ENCODE peak calls at places on chromosomes 11 and 22, in ten cellular contexts. One of them, this sample, is unnamed.

GRCh38 chr11:77113382-77114088 is 10.9 kb downstream of the OMP start:
- DNase-seq in heart left ventricle: peak; percentile 5
- DNase-seq in activated CD4-positive, CD25-positive, alpha-beta regulatory T cell treated with anti-CD3 and anti-CD28 coated beads, Interleukin-2, amount 50 U/mL, for 16 hours: no peak
- DNase-seq in NCI-H524: no peak
- DNase-seq in activated T-cell treated with anti-CD3 and anti-CD28 coated beads, Interleukin-2, amount 50 U/mL, for 72 hours: peak; percentile 36
- DNase-seq in AG08396: peak; percentile 66
- DNase-seq in uterus: no peak
- DNase-seq in GM13977: peak; percentile 63
- DNase-seq in stimulated activated CD4-positive, alpha-beta T cell treated with anti-CD3 and anti-CD28 coated beads, Interleukin-1b, Interleukin-23, amount 100 ng/mL, for 48 hours: no peak
- DNase-seq in ACHN: peak; percentile 45
- DNase-seq in this sample: peak; percentile 84

GRCh38 chr22:26481112-26481693 is 2.4 kb downstream of the HPS4 start:
- DNase-seq in GM13977: no peak
- DNase-seq in activated T-cell treated with anti-CD3 and anti-CD28 coated beads, Interleukin-2, amount 50 U/mL, for 72 hours: no peak
- DNase-seq in ACHN: no peak
- DNase-seq in NCI-H524: no peak
- DNase-seq in AG08396: no peak
- DNase-seq in uterus: no peak
- DNase-seq in activated CD4-positive, CD25-positive, alpha-beta regulatory T cell treated with anti-CD3 and anti-CD28 coated beads, Interleukin-2, amount 50 U/mL, for 16 hours: no peak
- DNase-seq in heart left ventricle: no peak
- DNase-seq in stimulated activated CD4-positive, alpha-beta T cell treated with anti-CD3 and anti-CD28 coated beads, Interleukin-1b, Interleukin-23, amount 100 ng/mL, for 48 hours: no peak
- DNase-seq in this sample: no peak

GRCh38 chr11:34157163-34157562 is 51.7 kb downstream of the NAT10 start:
- DNase-seq in stimulated activated CD4-positive, alpha-beta T cell treated with anti-CD3 and anti-CD28 coated beads, Interleukin-1b, Interleukin-23, amount 100 ng/mL, for 48 hours: no peak
- DNase-seq in activated T-cell treated with anti-CD3 and anti-CD28 coated beads, Interleukin-2, amount 50 U/mL, for 72 hours: no peak
- DNase-seq in NCI-H524: no peak
- DNase-seq in uterus: no peak
- DNase-seq in AG08396: no peak
- DNase-seq in activated CD4-positive, CD25-positive, alpha-beta regulatory T cell treated with anti-CD3 and anti-CD28 coated beads, Interleukin-2, amount 50 U/mL, for 16 hours: no peak
- DNase-seq in GM13977: no peak
- DNase-seq in heart left ventricle: no peak
- DNase-seq in ACHN: no peak
- DNase-seq in this sample: no peak

GRCh38 chr11:74055938-74056337 is 47.1 kb upstream of the UCP3 start:
- DNase-seq in heart left ventricle: no peak
- DNase-seq in uterus: no peak
- DNase-seq in ACHN: peak; percentile 14
- DNase-seq in GM13977: no peak
- DNase-seq in AG08396: peak; percentile 54
- DNase-seq in stimulated activated CD4-positive, alpha-beta T cell treated with anti-CD3 and anti-CD28 coated beads, Interleukin-1b, Interleukin-23, amount 100 ng/mL, for 48 hours: no peak
- DNase-seq in activated T-cell treated with anti-CD3 and anti-CD28 coated beads, Interleukin-2, amount 50 U/mL, for 72 hours: no peak
- DNase-seq in activated CD4-positive, CD25-positive, alpha-beta regulatory T cell treated with anti-CD3 and anti-CD28 coated beads, Interleukin-2, amount 50 U/mL, for 16 hours: no peak
- DNase-seq in NCI-H524: no peak
- DNase-seq in this sample: no peak

GRCh38 chr11:77654770-77655434 is 17.3 kb upstream of the CLNS1A start:
- DNase-seq in stimulated activated CD4-positive, alpha-beta T cell treated with anti-CD3 and anti-CD28 coated beads, Interleukin-1b, Interleukin-23, amount 100 ng/mL, for 48 hours: no peak
- DNase-seq in activated CD4-positive, CD25-positive, alpha-beta regulatory T cell treated with anti-CD3 and anti-CD28 coated beads, Interleukin-2, amount 50 U/mL, for 16 hours: no peak
- DNase-seq in AG08396: no peak
- DNase-seq in NCI-H524: no peak
- DNase-seq in heart left ventricle: no peak
- DNase-seq in activated T-cell treated with anti-CD3 and anti-CD28 coated beads, Interleukin-2, amount 50 U/mL, for 72 hours: no peak
- DNase-seq in GM13977: no peak
- DNase-seq in ACHN: no peak
- DNase-seq in uterus: no peak
- DNase-seq in this sample: no peak

GRCh38 chr11:19848219-19848618 is 135.6 kb downstream of the NAV2 start:
- DNase-seq in activated T-cell treated with anti-CD3 and anti-CD28 coated beads, Interleukin-2, amount 50 U/mL, for 72 hours: no peak
- DNase-seq in GM13977: no peak
- DNase-seq in stimulated activated CD4-positive, alpha-beta T cell treated with anti-CD3 and anti-CD28 coated beads, Interleukin-1b, Interleukin-23, amount 100 ng/mL, for 48 hours: no peak
- DNase-seq in AG08396: no peak
- DNase-seq in NCI-H524: no peak
- DNase-seq in uterus: no peak
- DNase-seq in heart left ventricle: no peak
- DNase-seq in activated CD4-positive, CD25-positive, alpha-beta regulatory T cell treated with anti-CD3 and anti-CD28 coated beads, Interleukin-2, amount 50 U/mL, for 16 hours: no peak
- DNase-seq in ACHN: no peak
- DNase-seq in this sample: peak; percentile 33

GRCh38 chr11:78187366-78188011 is 937 bp downstream of the KCTD21 start:
- DNase-seq in GM13977: peak; percentile 80
- DNase-seq in ACHN: no peak
- DNase-seq in NCI-H524: no peak
- DNase-seq in activated CD4-positive, CD25-positive, alpha-beta regulatory T cell treated with anti-CD3 and anti-CD28 coated beads, Interleukin-2, amount 50 U/mL, for 16 hours: peak; percentile 48
- DNase-seq in heart left ventricle: no peak
- DNase-seq in stimulated activated CD4-positive, alpha-beta T cell treated with anti-CD3 and anti-CD28 coated beads, Interleukin-1b, Interleukin-23, amount 100 ng/mL, for 48 hours: no peak
- DNase-seq in uterus: no peak
- DNase-seq in AG08396: no peak
- DNase-seq in activated T-cell treated with anti-CD3 and anti-CD28 coated beads, Interleukin-2, amount 50 U/mL, for 72 hours: no peak
- DNase-seq in this sample: no peak

GRCh38 chr11:124482362-124483147 is 37.1 kb upstream of the OR8B8 start:
- DNase-seq in activated T-cell treated with anti-CD3 and anti-CD28 coated beads, Interleukin-2, amount 50 U/mL, for 72 hours: no peak
- DNase-seq in activated CD4-positive, CD25-positive, alpha-beta regulatory T cell treated with anti-CD3 and anti-CD28 coated beads, Interleukin-2, amount 50 U/mL, for 16 hours: no peak
- DNase-seq in AG08396: no peak
- DNase-seq in stimulated activated CD4-positive, alpha-beta T cell treated with anti-CD3 and anti-CD28 coated beads, Interleukin-1b, Interleukin-23, amount 100 ng/mL, for 48 hours: no peak
- DNase-seq in ACHN: no peak
- DNase-seq in uterus: no peak
- DNase-seq in NCI-H524: no peak
- DNase-seq in GM13977: no peak
- DNase-seq in heart left ventricle: no peak
- DNase-seq in this sample: no peak

GRCh38 chr11:102436546-102436945 is 16.0 kb downstream of the TMEM123 start:
- DNase-seq in NCI-H524: no peak
- DNase-seq in heart left ventricle: no peak
- DNase-seq in activated T-cell treated with anti-CD3 and anti-CD28 coated beads, Interleukin-2, amount 50 U/mL, for 72 hours: no peak
- DNase-seq in AG08396: no peak
- DNase-seq in activated CD4-positive, CD25-positive, alpha-beta regulatory T cell treated with anti-CD3 and anti-CD28 coated beads, Interleukin-2, amount 50 U/mL, for 16 hours: no peak
- DNase-seq in uterus: no peak
- DNase-seq in ACHN: no peak
- DNase-seq in GM13977: no peak
- DNase-seq in stimulated activated CD4-positive, alpha-beta T cell treated with anti-CD3 and anti-CD28 coated beads, Interleukin-1b, Interleukin-23, amount 100 ng/mL, for 48 hours: no peak
- DNase-seq in this sample: no peak

GRCh38 chr11:102306048-102306575 is 11.2 kb upstream of the BIRC3 start:
- DNase-seq in ACHN: no peak
- DNase-seq in activated CD4-positive, CD25-positive, alpha-beta regulatory T cell treated with anti-CD3 and anti-CD28 coated beads, Interleukin-2, amount 50 U/mL, for 16 hours: no peak
- DNase-seq in AG08396: no peak
- DNase-seq in GM13977: no peak
- DNase-seq in stimulated activated CD4-positive, alpha-beta T cell treated with anti-CD3 and anti-CD28 coated beads, Interleukin-1b, Interleukin-23, amount 100 ng/mL, for 48 hours: no peak
- DNase-seq in uterus: no peak
- DNase-seq in heart left ventricle: no peak
- DNase-seq in NCI-H524: no peak
- DNase-seq in activated T-cell treated with anti-CD3 and anti-CD28 coated beads, Interleukin-2, amount 50 U/mL, for 72 hours: no peak
- DNase-seq in this sample: no peak

GRCh38 chr11:96149743-96150555 is 193.0 kb downstream of the MAML2 start:
- DNase-seq in NCI-H524: no peak
- DNase-seq in activated CD4-positive, CD25-positive, alpha-beta regulatory T cell treated with anti-CD3 and anti-CD28 coated beads, Interleukin-2, amount 50 U/mL, for 16 hours: no peak
- DNase-seq in ACHN: peak; percentile 42
- DNase-seq in activated T-cell treated with anti-CD3 and anti-CD28 coated beads, Interleukin-2, amount 50 U/mL, for 72 hours: peak; percentile 9
- DNase-seq in stimulated activated CD4-positive, alpha-beta T cell treated with anti-CD3 and anti-CD28 coated beads, Interleukin-1b, Interleukin-23, amount 100 ng/mL, for 48 hours: no peak
- DNase-seq in GM13977: no peak
- DNase-seq in AG08396: peak; percentile 41
- DNase-seq in uterus: no peak
- DNase-seq in heart left ventricle: no peak
- DNase-seq in this sample: no peak

GRCh38 chr11:105878510-105878909 is 143.5 kb downstream of the MSANTD4 start:
- DNase-seq in heart left ventricle: no peak
- DNase-seq in uterus: no peak
- DNase-seq in GM13977: no peak
- DNase-seq in activated CD4-positive, CD25-positive, alpha-beta regulatory T cell treated with anti-CD3 and anti-CD28 coated beads, Interleukin-2, amount 50 U/mL, for 16 hours: no peak
- DNase-seq in AG08396: no peak
- DNase-seq in NCI-H524: no peak
- DNase-seq in activated T-cell treated with anti-CD3 and anti-CD28 coated beads, Interleukin-2, amount 50 U/mL, for 72 hours: no peak
- DNase-seq in stimulated activated CD4-positive, alpha-beta T cell treated with anti-CD3 and anti-CD28 coated beads, Interleukin-1b, Interleukin-23, amount 100 ng/mL, for 48 hours: no peak
- DNase-seq in ACHN: no peak
- DNase-seq in this sample: no peak

GRCh38 chr11:68388595-68389198 is 71.9 kb upstream of the PPP6R3 start:
- DNase-seq in heart left ventricle: no peak
- DNase-seq in activated T-cell treated with anti-CD3 and anti-CD28 coated beads, Interleukin-2, amount 50 U/mL, for 72 hours: no peak
- DNase-seq in AG08396: no peak
- DNase-seq in activated CD4-positive, CD25-positive, alpha-beta regulatory T cell treated with anti-CD3 and anti-CD28 coated beads, Interleukin-2, amount 50 U/mL, for 16 hours: no peak
- DNase-seq in ACHN: no peak
- DNase-seq in stimulated activated CD4-positive, alpha-beta T cell treated with anti-CD3 and anti-CD28 coated beads, Interleukin-1b, Interleukin-23, amount 100 ng/mL, for 48 hours: no peak
- DNase-seq in GM13977: no peak
- DNase-seq in NCI-H524: no peak
- DNase-seq in uterus: no peak
- DNase-seq in this sample: no peak

GRCh38 chr22:33126881-33127280 is 68.7 kb upstream of the SYN3 start:
- DNase-seq in GM13977: no peak
- DNase-seq in ACHN: peak; percentile 1
- DNase-seq in activated CD4-positive, CD25-positive, alpha-beta regulatory T cell treated with anti-CD3 and anti-CD28 coated beads, Interleukin-2, amount 50 U/mL, for 16 hours: no peak
- DNase-seq in NCI-H524: peak; percentile 72
- DNase-seq in uterus: no peak
- DNase-seq in activated T-cell treated with anti-CD3 and anti-CD28 coated beads, Interleukin-2, amount 50 U/mL, for 72 hours: no peak
- DNase-seq in heart left ventricle: no peak
- DNase-seq in AG08396: no peak
- DNase-seq in stimulated activated CD4-positive, alpha-beta T cell treated with anti-CD3 and anti-CD28 coated beads, Interleukin-1b, Interleukin-23, amount 100 ng/mL, for 48 hours: no peak
- DNase-seq in this sample: peak; percentile 31

GRCh38 chr22:20243545-20244249 is 24.4 kb downstream of the RTN4R start:
- DNase-seq in activated T-cell treated with anti-CD3 and anti-CD28 coated beads, Interleukin-2, amount 50 U/mL, for 72 hours: peak; percentile 51
- DNase-seq in heart left ventricle: peak; percentile 84
- DNase-seq in GM13977: peak; percentile 67
- DNase-seq in uterus: peak; percentile 77
- DNase-seq in ACHN: peak; percentile 60
- DNase-seq in NCI-H524: peak; percentile 68
- DNase-seq in AG08396: peak; percentile 89
- DNase-seq in activated CD4-positive, CD25-positive, alpha-beta regulatory T cell treated with anti-CD3 and anti-CD28 coated beads, Interleukin-2, amount 50 U/mL, for 16 hours: no peak
- DNase-seq in stimulated activated CD4-positive, alpha-beta T cell treated with anti-CD3 and anti-CD28 coated beads, Interleukin-1b, Interleukin-23, amount 100 ng/mL, for 48 hours: peak; percentile 58
- DNase-seq in this sample: peak; percentile 77

GRCh38 chr22:27576413-27576812 is 225.1 kb downstream of the MN1 start:
- DNase-seq in stimulated activated CD4-positive, alpha-beta T cell treated with anti-CD3 and anti-CD28 coated beads, Interleukin-1b, Interleukin-23, amount 100 ng/mL, for 48 hours: no peak
- DNase-seq in AG08396: no peak
- DNase-seq in uterus: no peak
- DNase-seq in heart left ventricle: peak; percentile 79
- DNase-seq in activated T-cell treated with anti-CD3 and anti-CD28 coated beads, Interleukin-2, amount 50 U/mL, for 72 hours: no peak
- DNase-seq in activated CD4-positive, CD25-positive, alpha-beta regulatory T cell treated with anti-CD3 and anti-CD28 coated beads, Interleukin-2, amount 50 U/mL, for 16 hours: no peak
- DNase-seq in GM13977: no peak
- DNase-seq in ACHN: no peak
- DNase-seq in NCI-H524: no peak
- DNase-seq in this sample: no peak

GRCh38 chr22:36986242-36986821 is 32.9 kb downstream of the TST start:
- DNase-seq in ACHN: no peak
- DNase-seq in activated T-cell treated with anti-CD3 and anti-CD28 coated beads, Interleukin-2, amount 50 U/mL, for 72 hours: peak; percentile 30
- DNase-seq in heart left ventricle: no peak
- DNase-seq in stimulated activated CD4-positive, alpha-beta T cell treated with anti-CD3 and anti-CD28 coated beads, Interleukin-1b, Interleukin-23, amount 100 ng/mL, for 48 hours: peak; percentile 71
- DNase-seq in AG08396: no peak
- DNase-seq in NCI-H524: no peak
- DNase-seq in GM13977: peak; percentile 43
- DNase-seq in activated CD4-positive, CD25-positive, alpha-beta regulatory T cell treated with anti-CD3 and anti-CD28 coated beads, Interleukin-2, amount 50 U/mL, for 16 hours: no peak
- DNase-seq in uterus: no peak
- DNase-seq in this sample: peak; percentile 68

GRCh38 chr11:98955551-98955950 is 65.2 kb upstream of the CNTN5 start:
- DNase-seq in activated CD4-positive, CD25-positive, alpha-beta regulatory T cell treated with anti-CD3 and anti-CD28 coated beads, Interleukin-2, amount 50 U/mL, for 16 hours: no peak
- DNase-seq in stimulated activated CD4-positive, alpha-beta T cell treated with anti-CD3 and anti-CD28 coated beads, Interleukin-1b, Interleukin-23, amount 100 ng/mL, for 48 hours: no peak
- DNase-seq in GM13977: no peak
- DNase-seq in uterus: no peak
- DNase-seq in ACHN: no peak
- DNase-seq in activated T-cell treated with anti-CD3 and anti-CD28 coated beads, Interleukin-2, amount 50 U/mL, for 72 hours: no peak
- DNase-seq in AG08396: no peak
- DNase-seq in NCI-H524: no peak
- DNase-seq in heart left ventricle: no peak
- DNase-seq in this sample: no peak

GRCh38 chr11:69353696-69354544 is 60.0 kb downstream of the MYEOV start:
- DNase-seq in activated T-cell treated with anti-CD3 and anti-CD28 coated beads, Interleukin-2, amount 50 U/mL, for 72 hours: no peak
- DNase-seq in GM13977: no peak
- DNase-seq in heart left ventricle: no peak
- DNase-seq in uterus: no peak
- DNase-seq in stimulated activated CD4-positive, alpha-beta T cell treated with anti-CD3 and anti-CD28 coated beads, Interleukin-1b, Interleukin-23, amount 100 ng/mL, for 48 hours: no peak
- DNase-seq in AG08396: no peak
- DNase-seq in ACHN: no peak
- DNase-seq in NCI-H524: peak; percentile 62
- DNase-seq in activated CD4-positive, CD25-positive, alpha-beta regulatory T cell treated with anti-CD3 and anti-CD28 coated beads, Interleukin-2, amount 50 U/mL, for 16 hours: no peak
- DNase-seq in this sample: no peak

GRCh38 chr11:10892250-10892649 is 34.4 kb upstream of the ZBED5 start:
- DNase-seq in stimulated activated CD4-positive, alpha-beta T cell treated with anti-CD3 and anti-CD28 coated beads, Interleukin-1b, Interleukin-23, amount 100 ng/mL, for 48 hours: no peak
- DNase-seq in NCI-H524: peak; percentile 40
- DNase-seq in AG08396: no peak
- DNase-seq in uterus: no peak
- DNase-seq in ACHN: no peak
- DNase-seq in activated CD4-positive, CD25-positive, alpha-beta regulatory T cell treated with anti-CD3 and anti-CD28 coated beads, Interleukin-2, amount 50 U/mL, for 16 hours: no peak
- DNase-seq in heart left ventricle: no peak
- DNase-seq in GM13977: no peak
- DNase-seq in activated T-cell treated with anti-CD3 and anti-CD28 coated beads, Interleukin-2, amount 50 U/mL, for 72 hours: no peak
- DNase-seq in this sample: no peak